ENCODE peak calls at places on chromosomes 16 and 17, in ten cellular contexts. T is left ventricle myocardium inferior; G is transverse colon; F is HAP-1; A is osteoblast; V is colonic mucosa; C is uterus; Y is IMR-90; W is RWPE2; B is CD4-positive, alpha-beta memory T cell. N is an unnamed sample.
A peak's percentile ranks its signal among the peaks of the same experiment; 100 is the strongest.

GRCh38 chr16:17369441-17369951 is 101.3 kb downstream of the XYLT1 start:
- DNase-seq in T (peak; percentile 40), B (peak; percentile 85), G (peak; percentile 71), W (no peak), C (no peak), Y (no peak), F (no peak), A (no peak), V (peak; percentile 64), N (no peak)

GRCh38 chr17:77512062-77512946 is 371.5 kb downstream of the SEC14L1 start:
- DNase-seq in Y (no peak), V (no peak), G (no peak), W (no peak), T (no peak), A (no peak), C (no peak), B (no peak), F (no peak), N (no peak)

GRCh38 chr16:77195411-77195810 is 3.8 kb upstream of the SYCE1L start:
- DNase-seq in A (no peak), G (no peak), W (no peak), T (no peak), B (no peak), V (no peak), C (no peak), F (no peak), Y (no peak), N (peak; percentile 19)

GRCh38 chr17:13931752-13932477 is 137.4 kb upstream of the COX10 start:
- DNase-seq in B (no peak), G (peak; percentile 42), F (no peak), V (peak; percentile 46), A (no peak), C (peak; percentile 62), T (peak; percentile 68), W (no peak), Y (peak; percentile 3), N (no peak)

GRCh38 chr17:8304181-8304910 is 5.7 kb upstream of the ARHGEF15 start:
- DNase-seq in Y (no peak), C (no peak), V (no peak), F (no peak), T (no peak), W (no peak), G (no peak), A (no peak), B (no peak), N (peak; percentile 68)

GRCh38 chr17:57158296-57158695 is 73.2 kb downstream of the AKAP1 start:
- DNase-seq in B (no peak), C (no peak), V (no peak), F (no peak), W (no peak), T (no peak), Y (no peak), A (no peak), G (no peak), N (no peak)

GRCh38 chr16:76535-77272 is 1.3 kb upstream of the MPG start:
- DNase-seq in G (peak; percentile 71), B (no peak), C (peak; percentile 85), T (peak; percentile 88), W (no peak), Y (peak; percentile 95), A (peak; percentile 99), F (no peak), V (peak; percentile 83), N (no peak)

GRCh38 chr16:68259421-68259820 is 4.9 kb upstream of the SLC7A6 start:
- DNase-seq in G (no peak), W (no peak), F (no peak), B (no peak), V (no peak), A (peak; percentile 89), T (peak; percentile 46), C (no peak), Y (peak; percentile 13), N (no peak)

GRCh38 chr17:75848523-75849303 is 4.5 kb upstream of the UNC13D start:
- DNase-seq in W (peak; percentile 79), B (peak; percentile 77), Y (peak; percentile 32), G (peak; percentile 88), V (peak; percentile 93), A (peak; percentile 89), F (peak; percentile 34), C (peak; percentile 68), T (peak; percentile 65), N (peak; percentile 92)

GRCh38 chr17:81513669-81514484 is 1.3 kb upstream of the ACTG1 start:
- DNase-seq in C (peak; percentile 69), A (peak; percentile 95), T (peak; percentile 75), B (peak; percentile 45), F (peak; percentile 63), V (peak; percentile 72), W (peak; percentile 84), G (peak; percentile 66), Y (peak; percentile 68), N (peak; percentile 88)

GRCh38 chr16:14377326-14377725 is 252.7 kb downstream of the PARN start:
- DNase-seq in B (no peak), V (no peak), Y (peak; percentile 67), T (no peak), A (no peak), G (no peak), C (no peak), F (no peak), W (no peak), N (no peak)
- H3K36me3 ChIP-seq in B (no peaks in the 10 kb centered on the region), V (no peaks in the 10 kb centered on the region), Y (no peaks in the 10 kb centered on the region), T (no peaks in the 10 kb centered on the region), A (no peaks in the 10 kb centered on the region), G (no peaks in the 10 kb centered on the region), C (no peaks in the 10 kb centered on the region), F (no peaks in the 10 kb centered on the region), W (no peaks in the 10 kb centered on the region), N (no peaks in the 10 kb centered on the region)

GRCh38 chr16:87388818-87389134 is 3.4 kb upstream of the MAP1LC3B start:
- DNase-seq in F (no peak), G (no peak), B (no peak), Y (no peak), C (no peak), W (no peak), A (no peak), T (no peak), V (no peak), N (no peak)
- H3K4me3 ChIP-seq in F (no peak overlapping the region), G (no peak overlapping the region), B (no peak overlapping the region), Y (no peak overlapping the region), C (no peak overlapping the region), W (no peak overlapping the region), A (peak overlapping the region; percentile 30), T (peak overlapping the region; percentile 51), V (no peak overlapping the region), N (no peak overlapping the region)

GRCh38 chr16:11737678-11738077 is 5.0 kb downstream of the TXNDC11 start:
- DNase-seq in Y (no peak), W (no peak), F (no peak), A (no peak), T (no peak), B (no peak), C (no peak), V (no peak), G (no peak), N (no peak)

GRCh38 chr16:11735801-11736200 is 6.9 kb downstream of the TXNDC11 start:
- DNase-seq in T (no peak), F (no peak), A (no peak), V (no peak), B (no peak), W (no peak), Y (no peak), C (no peak), G (no peak), N (no peak)

GRCh38 chr16:11736903-11737302 is 5.8 kb downstream of the TXNDC11 start:
- DNase-seq in T (no peak), A (no peak), B (no peak), F (no peak), W (no peak), C (no peak), V (no peak), Y (no peak), G (peak; percentile 4), N (no peak)

GRCh38 chr16:11734025-11734652 is 8.5 kb downstream of the TXNDC11 start:
- DNase-seq in F (no peak), C (no peak), G (peak; percentile 4), A (no peak), B (no peak), Y (no peak), V (no peak), W (no peak), T (peak; percentile 21), N (no peak)

GRCh38 chr16:11734653-11735043 is 8.0 kb downstream of the TXNDC11 start:
- DNase-seq in Y (no peak), G (no peak), F (no peak), A (no peak), V (no peak), W (no peak), C (no peak), B (no peak), T (no peak), N (no peak)
- H3K36me3 ChIP-seq in Y (peaks cover 27% of the 10 kb centered on the region), G (no peaks in the 10 kb centered on the region), F (peaks cover 51% of the 10 kb centered on the region), A (peaks cover 80% of the 10 kb centered on the region), V (peaks cover 5% of the 10 kb centered on the region), W (peaks cover 89% of the 10 kb centered on the region), C (no peaks in the 10 kb centered on the region), B (peaks cover 59% of the 10 kb centered on the region), T (peaks cover 70% of the 10 kb centered on the region), N (peaks cover 6% of the 10 kb centered on the region)

DNA sequence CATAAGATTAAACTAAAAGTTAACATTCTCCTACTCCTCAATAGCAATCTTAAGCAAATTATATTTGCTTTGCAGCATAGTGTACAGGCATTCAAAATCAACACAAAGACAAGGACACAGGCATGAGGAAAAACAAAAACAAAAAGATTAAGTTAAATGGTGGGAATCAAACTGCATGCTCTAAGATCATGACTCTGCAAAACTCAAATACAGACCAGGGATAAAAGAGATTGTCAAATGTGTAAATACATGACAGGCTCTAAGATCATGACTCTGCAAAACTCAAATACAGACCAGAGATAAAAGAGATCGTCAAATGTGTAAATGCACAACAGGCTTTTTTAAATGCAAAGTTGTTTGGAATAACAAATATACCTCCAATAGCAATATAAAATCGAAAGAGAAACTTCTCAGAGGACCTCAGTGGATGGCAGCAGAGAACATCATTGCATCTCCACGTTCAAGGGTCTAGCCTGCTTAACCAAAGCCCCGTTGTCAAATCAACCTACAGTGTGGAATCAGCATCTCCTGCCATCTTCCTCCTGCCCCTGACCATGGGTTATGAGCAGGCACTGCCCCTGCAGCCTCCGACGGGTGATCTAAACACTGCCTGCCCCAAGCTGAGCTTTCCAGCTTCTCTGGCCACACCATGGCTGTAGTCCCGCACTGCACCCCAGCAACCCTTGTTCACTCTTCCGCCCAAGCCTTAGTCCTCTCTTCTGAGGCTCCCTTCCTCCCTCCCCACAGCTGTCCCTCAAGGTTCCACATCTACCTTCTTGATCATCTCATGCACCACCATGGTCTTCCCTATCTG is 446.1 kb downstream of the SOX9 start:
- DNase-seq in C (no peak), F (no peak), W (no peak), B (no peak), T (no peak), V (no peak), G (no peak), Y (no peak), A (peak; percentile 82), N (no peak)
- H3K4me3 ChIP-seq in C (no peak overlapping the region), F (no peak overlapping the region), W (no peak overlapping the region), B (no peak overlapping the region), T (no peak overlapping the region), V (no peak overlapping the region), G (no peak overlapping the region), Y (no peak overlapping the region), A (peak overlapping the region; percentile 43), N (no peak overlapping the region)

DNA sequence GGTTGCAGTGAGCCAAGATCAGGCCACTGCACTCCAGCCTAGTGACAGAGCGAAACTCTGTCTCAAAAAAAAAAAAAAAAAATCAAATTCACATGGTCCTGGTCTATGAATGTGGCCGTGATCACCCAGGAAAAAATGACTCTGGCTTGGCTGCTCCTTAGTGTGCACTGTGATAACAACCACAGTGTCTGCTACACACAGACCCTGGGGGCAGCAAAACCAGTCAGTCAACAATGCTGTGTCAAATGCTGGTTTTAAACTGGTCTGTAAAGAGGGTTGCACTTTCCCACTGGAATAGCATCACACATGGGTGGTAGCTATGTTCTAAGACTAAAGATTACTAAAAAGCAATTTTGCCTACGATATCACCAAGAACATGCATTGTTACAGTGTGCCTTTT is 71.0 kb downstream of the ARHGAP17 start:
- DNase-seq in F (no peak), C (no peak), B (no peak), G (no peak), Y (no peak), V (no peak), W (no peak), A (no peak), T (no peak), N (no peak)
- H3K36me3 ChIP-seq in F (peaks cover 46% of the 10 kb centered on the region), C (no peaks in the 10 kb centered on the region), B (peaks cover 55% of the 10 kb centered on the region), G (no peaks in the 10 kb centered on the region), Y (peaks cover 56% of the 10 kb centered on the region), V (peaks cover 9% of the 10 kb centered on the region), W (peaks cover 56% of the 10 kb centered on the region), A (peaks cover 82% of the 10 kb centered on the region), T (peaks cover 95% of the 10 kb centered on the region), N (peaks cover 9% of the 10 kb centered on the region)

N was measured in H7.